ENCODE peak calls at places on chromosomes 2 and 18, in six cellular contexts. A is mesendoderm, G is GM23248, W is kidney, M is fibroblast of lung, P is astrocyte. R is an unnamed sample.

GRCh38 chr2:162072976-162073775 is 839 bp downstream of the DPP4 start:
- DNase-seq in M (peak; percentile 23), P (no peak), G (peak; percentile 50), A (peak; percentile 31), W (no peak), R (peak; percentile 9)

GRCh38 chr18:61435064-61435652 is 101.9 kb downstream of the CDH20 start:
- DNase-seq in M (peak; percentile 11), A (peak; percentile 64), P (no peak), G (peak; percentile 23), W (no peak), R (peak; percentile 16)

GRCh38 chr18:38256366-38256765 is 690.8 kb upstream of the CELF4 start:
- DNase-seq in M (no peak), P (no peak), W (no peak), G (no peak), A (peak; percentile 14), R (no peak)

GRCh38 chr2:58925676-58926081 is 684.6 kb upstream of the FANCL start:
- DNase-seq in P (peak; percentile 58), A (no peak), G (peak; percentile 90), M (peak; percentile 25), W (no peak), R (peak; percentile 77)

GRCh38 chr2:150485871-150486538 is 1.5 kb downstream of the RND3 start:
- DNase-seq in A (peak; percentile 82), M (peak; percentile 80), P (peak; percentile 79), G (peak; percentile 92), W (peak; percentile 94), R (peak; percentile 87)

GRCh38 chr2:209574515-209574914 is 150.7 kb downstream of the MAP2 start:
- DNase-seq in M (no peak), A (no peak), P (no peak), W (no peak), G (no peak), R (no peak)

GRCh38 chr2:72961036-72961720 is 43.9 kb downstream of the EMX1 start:
- DNase-seq in P (no peak), A (no peak), W (peak; percentile 42), M (no peak), G (no peak), R (no peak)

GRCh38 chr2:220779918-220780317 is 792.2 kb downstream of the EPHA4 start:
- DNase-seq in M (peak; percentile 85), A (no peak), P (peak; percentile 90), G (peak; percentile 82), W (no peak), R (peak; percentile 53)

GRCh38 chr2:39243469-39244123 is at the start of gene CDKL4:
- DNase-seq in P (no peak), M (no peak), W (peak; percentile 73), A (no peak), G (no peak), R (no peak)

DNA sequence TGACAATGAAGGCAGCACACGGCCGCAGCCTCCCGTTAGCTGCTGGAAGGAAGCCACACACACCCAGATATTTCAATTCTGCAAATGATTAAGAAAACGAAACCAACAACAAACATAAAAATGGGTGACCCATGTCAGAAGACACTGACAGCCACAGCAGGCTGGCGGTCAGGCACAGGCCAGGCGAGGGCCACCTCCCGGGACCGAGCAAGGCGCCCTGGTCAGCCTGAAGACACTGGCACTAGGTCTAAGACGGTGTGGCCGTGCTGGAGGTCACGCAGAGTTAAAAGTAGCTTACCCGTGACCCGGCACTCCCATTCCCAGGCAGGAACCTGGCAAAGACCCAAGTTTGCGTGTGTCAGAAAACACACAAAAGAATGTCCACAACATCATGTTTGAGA is 81.6 kb downstream of the HDAC4 start:
- DNase-seq in M (peak; percentile 60), P (no peak), G (peak; percentile 41), A (no peak), W (peak; percentile 89), R (no peak)
- H3K4me1 ChIP-seq in M (no peaks in the 10 kb centered on the region), P (peaks cover 19% of the 10 kb centered on the region), G (peaks cover 24% of the 10 kb centered on the region), A (no peaks in the 10 kb centered on the region), W (peaks cover 4% of the 10 kb centered on the region), R (peaks cover 40% of the 10 kb centered on the region)

DNA sequence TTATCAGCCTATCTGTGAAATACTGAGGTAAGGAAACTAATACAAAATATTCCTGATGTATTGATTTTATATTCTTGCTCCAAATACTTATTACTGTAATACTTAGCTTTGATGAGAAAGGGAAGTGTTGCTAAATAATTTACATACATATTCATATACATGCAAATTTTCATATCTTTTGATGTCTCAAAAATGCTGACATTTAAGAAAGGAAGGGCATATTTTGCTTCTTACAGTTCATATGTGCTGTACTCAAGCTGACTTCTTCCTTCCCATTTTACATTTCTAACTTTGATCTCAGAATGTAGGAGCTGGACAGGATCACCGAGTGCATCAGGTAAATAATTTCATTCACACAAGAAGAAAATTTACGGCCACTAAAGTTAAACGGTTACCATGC is 399.2 kb upstream of the VWC2L start:
- DNase-seq in W (no peak), P (no peak), A (no peak), G (no peak), M (no peak), R (no peak)
- H3K4me3 ChIP-seq in W (no peak overlapping the region), P (no peak overlapping the region), A (no peak overlapping the region), G (no peak overlapping the region), M (no peak overlapping the region), R (no peak overlapping the region)

DNA sequence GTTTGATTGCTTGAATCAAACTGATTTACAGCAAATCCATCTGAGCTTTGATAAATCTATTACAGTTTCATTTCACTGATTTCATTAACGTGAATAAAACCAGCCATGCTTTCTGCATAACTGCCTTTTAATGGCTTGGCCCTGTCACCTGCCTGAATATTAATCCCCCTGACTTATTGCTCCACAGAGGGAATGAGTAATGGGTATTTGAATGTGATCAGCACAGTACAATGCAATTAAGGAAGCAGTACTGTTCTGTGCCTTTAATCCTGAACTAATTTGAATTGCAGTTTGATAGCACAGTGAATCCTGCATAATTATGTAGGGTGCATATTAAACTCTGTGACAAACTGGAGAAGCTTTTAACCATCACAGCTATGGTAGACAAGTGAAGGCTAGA is 154.1 kb downstream of the GPD2 start:
- DNase-seq in A (no peak), M (no peak), P (no peak), W (no peak), G (no peak), R (no peak)
- H3K9ac ChIP-seq in A (no peak overlapping the region), M (no peak overlapping the region), P (no peak overlapping the region), W (no peak overlapping the region), G (no peak overlapping the region), R (peak overlapping the region; percentile 27)

DNA sequence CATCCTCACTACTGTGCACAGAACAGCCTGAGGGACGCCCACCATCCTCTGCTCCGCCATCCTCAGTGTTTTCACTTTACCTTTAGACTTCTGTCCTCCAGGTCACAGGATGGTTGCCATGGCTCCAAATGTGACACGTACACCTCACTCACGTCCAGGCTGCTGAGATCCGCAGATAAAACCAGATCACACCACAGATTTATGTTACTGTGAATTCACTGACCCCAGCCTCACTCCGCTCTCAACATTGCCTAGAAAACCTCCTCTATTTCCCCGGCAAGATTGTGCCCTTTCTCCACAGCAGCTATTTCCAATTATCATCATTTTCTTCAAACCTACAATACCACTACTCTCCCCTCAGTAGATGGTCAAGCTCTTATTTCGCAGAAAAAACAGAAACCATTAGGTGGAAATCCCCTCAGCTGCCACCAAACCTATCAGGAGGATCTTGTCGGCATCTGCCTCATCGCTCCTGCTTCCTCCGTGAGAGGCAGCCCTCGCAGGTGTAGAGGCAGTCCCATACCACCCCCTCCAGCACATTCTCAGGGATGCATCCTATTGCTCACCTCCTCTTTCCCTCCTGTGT is 49.8 kb upstream of the SLC1A4 start:
- DNase-seq in W (no peak), G (no peak), A (no peak), P (no peak), M (no peak), R (no peak)
- H3K4me1 ChIP-seq in W (no peaks in the 10 kb centered on the region), G (peaks cover 5% of the 10 kb centered on the region), A (no peaks in the 10 kb centered on the region), P (no peaks in the 10 kb centered on the region), M (no peaks in the 10 kb centered on the region), R (peaks cover 13% of the 10 kb centered on the region)

GRCh38 chr2:231668981-231669380 is 39.3 kb upstream of the PTMA start:
- DNase-seq in G (no peak), P (no peak), A (no peak), W (no peak), M (no peak), R (no peak)

GRCh38 chr2:231673348-231673770 is 35.0 kb upstream of the PTMA start:
- DNase-seq in M (peak; percentile 32), P (peak; percentile 36), G (no peak), W (no peak), A (peak; percentile 99), R (no peak)

GRCh38 chr2:231671617-231672350 is 36.5 kb upstream of the PTMA start:
- DNase-seq in M (no peak), P (no peak), W (no peak), A (no peak), G (no peak), R (no peak)

GRCh38 chr2:231672617-231673347 is 35.5 kb upstream of the PTMA start:
- DNase-seq in A (peak; percentile 93), P (no peak), M (peak; percentile 60), W (no peak), G (peak; percentile 47), R (peak; percentile 44)

DNA sequence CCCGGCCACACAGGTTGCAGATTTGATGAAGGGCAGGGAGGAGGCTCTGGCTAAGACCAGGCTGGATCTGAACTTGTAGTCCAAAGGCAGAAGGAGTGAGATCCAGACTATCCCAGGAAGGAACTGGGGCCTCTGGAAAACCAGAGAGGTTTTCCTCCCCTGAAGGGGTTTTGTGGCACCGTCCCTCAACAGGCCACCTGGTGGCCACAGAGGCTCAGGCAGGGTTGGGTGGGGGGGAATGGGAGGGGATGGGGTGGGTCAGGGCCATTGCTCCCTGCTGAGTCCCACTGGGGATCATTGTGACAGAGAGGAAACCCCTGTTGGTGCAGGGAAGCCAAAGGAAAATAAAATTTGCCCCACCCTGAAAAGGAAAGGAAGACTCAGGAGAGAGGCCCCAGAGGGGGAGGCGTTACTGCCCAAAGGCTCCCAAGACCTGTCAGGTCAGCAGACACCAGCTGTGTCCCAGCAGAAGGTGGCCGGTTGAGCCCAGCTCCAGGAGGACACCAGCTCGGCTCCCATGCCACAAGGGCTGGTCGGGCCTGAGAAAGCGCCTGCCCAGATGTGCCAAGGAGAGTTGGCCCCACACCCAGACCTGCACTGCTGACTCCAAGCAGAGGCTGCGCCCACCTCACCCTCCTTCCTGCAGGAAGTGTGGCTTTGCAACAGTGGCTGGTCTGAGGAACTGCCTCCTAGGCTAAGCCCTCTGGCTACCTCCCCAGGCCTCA is 37.3 kb upstream of the PTMA start:
- DNase-seq in A (peak; percentile 74), M (no peak), W (peak; percentile 85), G (peak; percentile 30), P (no peak), R (no peak)
- H3K4me3 ChIP-seq in A (no peak overlapping the region), M (no peak overlapping the region), W (no peak overlapping the region), G (no peak overlapping the region), P (no peak overlapping the region), R (no peak overlapping the region)

GRCh38 chr2:184560603-184561002 is 37.7 kb upstream of the ZNF804A start:
- DNase-seq in G (no peak), M (no peak), W (peak; percentile 63), P (no peak), A (no peak), R (no peak)

GRCh38 chr2:184562532-184562931 is 35.8 kb upstream of the ZNF804A start:
- DNase-seq in A (no peak), G (peak; percentile 52), M (peak; percentile 14), P (peak; percentile 57), W (no peak), R (peak; percentile 69)

GRCh38 chr2:184558713-184559464 is 39.4 kb upstream of the ZNF804A start:
- DNase-seq in G (peak; percentile 55), A (no peak), M (no peak), P (peak; percentile 60), W (no peak), R (no peak)

GRCh38 chr2:184566716-184567115 is 31.6 kb upstream of the ZNF804A start:
- DNase-seq in P (no peak), G (no peak), A (no peak), W (no peak), M (no peak), R (no peak)

GRCh38 chr2:184564092-184564491 is 34.2 kb upstream of the ZNF804A start:
- DNase-seq in A (no peak), M (no peak), G (no peak), P (no peak), W (no peak), R (peak; percentile 72)
- H3K9ac ChIP-seq in A (no peak overlapping the region), M (no peak overlapping the region), G (no peak overlapping the region), P (no peak overlapping the region), W (no peak overlapping the region), R (no peak overlapping the region)

R was measured in adipocyte.